ENCODE peak calls at places on chromosomes 12 and 14, in five cellular contexts. K is activated B cell treated with CpG ODN at 0.5 μM for 24 hours, Z is HCT116, V is A549, Y is kidney epithelial cell. X is an unnamed sample.

GRCh38 chr12:96445743-96446655 is 43.4 kb upstream of the CFAP54 start:
- DNase-seq in K (no peak), Z (no peak), V (peak), Y (peak), X (no peak)

GRCh38 chr12:31369712-31370521 is 44.0 kb upstream of the SINHCAF start:
- DNase-seq in K (no peak), Z (no peak), V (no peak), Y (peak), X (no peak)

GRCh38 chr12:93453633-93454032 is 11.9 kb upstream of the UBE2N start:
- DNase-seq in K (no peak), Z (no peak), V (no peak), Y (peak), X (no peak)

GRCh38 chr12:125218952-125219351 is 153.7 kb downstream of the AACS start:
- DNase-seq in K (no peak), Z (no peak), V (no peak), Y (no peak), X (no peak)

GRCh38 chr14:87133073-87133815 is 859.7 kb downstream of the GALC start:
- DNase-seq in K (no peak), Z (no peak), V (no peak), Y (peak), X (no peak)

GRCh38 chr12:12872139-12872933 is 19.0 kb upstream of the GPRC5A start:
- DNase-seq in K (no peak), Z (peak), V (peak), Y (peak), X (no peak)

GRCh38 chr14:101813171-101813759 is 51.8 kb downstream of the PPP2R5C start:
- DNase-seq in K (no peak), Z (no peak), V (no peak), Y (no peak), X (no peak)

GRCh38 chr12:88417531-88417930 is 162.7 kb downstream of the KITLG start:
- DNase-seq in K (no peak), Z (no peak), V (no peak), Y (no peak), X (no peak)

GRCh38 chr12:106652510-106653015 is 69.8 kb downstream of the RFX4 start:
- DNase-seq in K (no peak), Z (no peak), V (no peak), Y (no peak), X (no peak)

GRCh38 chr14:104353221-104353920 is 215.0 kb downstream of the KIF26A start:
- DNase-seq in K (no peak), Z (no peak), V (no peak), Y (no peak), X (peak)

GRCh38 chr14:61526405-61527312 is 168.7 kb upstream of the HIF1A start:
- DNase-seq in K (no peak), Z (no peak), V (no peak), Y (no peak), X (no peak)

GRCh38 chr14:22297376-22297775 is 291.6 kb downstream of the DAD1 start:
- DNase-seq in K (no peak), Z (no peak), V (no peak), Y (no peak), X (no peak)

GRCh38 chr12:122982963-122983788 is 2.7 kb downstream of the ARL6IP4 start:
- DNase-seq in K (no peak), Z (no peak), V (no peak), Y (no peak), X (no peak)
- TF ChIP-seq CTCF in K (no peak), Z (no peak), V (no peak), Y (no peak), X (no peak)

DNA sequence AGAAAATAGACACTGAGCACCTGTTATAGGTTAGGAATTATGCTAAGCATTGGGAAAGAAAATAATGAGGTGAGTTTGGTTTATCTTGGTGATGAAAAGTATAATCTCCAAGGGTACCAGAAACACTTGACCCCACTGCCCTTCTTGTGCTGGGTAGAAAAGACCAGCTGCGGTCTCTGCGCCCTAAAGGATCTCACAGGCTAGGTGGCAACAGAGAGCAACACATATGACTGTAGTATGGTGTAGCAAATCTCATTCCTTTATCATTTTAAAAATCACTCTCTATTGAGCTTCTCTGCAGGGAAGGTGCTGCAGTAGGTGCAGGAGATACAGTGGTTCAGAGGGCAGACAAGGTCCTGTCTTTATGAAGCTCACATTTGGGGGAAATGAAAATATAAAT is 26.1 kb downstream of the NRXN3 start:
- DNase-seq in K (no peak), Z (no peak), V (no peak), Y (no peak), X (no peak)
- TF ChIP-seq CTCF in K (no peak), Z (no peak), V (no peak), Y (no peak), X (no peak)

DNA sequence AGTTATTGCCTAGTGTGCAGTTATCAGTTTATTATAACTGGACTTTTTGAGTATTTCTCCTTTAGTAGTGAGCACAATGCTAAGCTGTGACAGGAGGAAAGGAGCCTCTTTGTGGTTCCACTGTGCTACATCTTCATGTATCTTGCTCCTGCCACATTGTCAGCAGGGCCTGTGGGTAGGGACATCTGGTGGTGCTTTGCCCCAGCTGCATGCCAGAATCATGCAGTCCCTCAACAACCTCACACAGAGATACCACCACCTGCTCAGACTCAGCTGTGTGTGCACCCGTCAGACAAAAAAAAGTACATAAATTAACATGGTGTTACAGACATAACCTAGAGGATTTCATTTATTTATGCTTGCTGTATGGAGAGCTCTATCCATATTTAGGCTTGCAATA is 51.1 kb downstream of the MIS18BP1 start:
- DNase-seq in K (no peak), Z (no peak), V (peak), Y (no peak), X (no peak)
- TF ChIP-seq CTCF in K (no peak), Z (peak), V (no peak), Y (peak), X (peak)

DNA sequence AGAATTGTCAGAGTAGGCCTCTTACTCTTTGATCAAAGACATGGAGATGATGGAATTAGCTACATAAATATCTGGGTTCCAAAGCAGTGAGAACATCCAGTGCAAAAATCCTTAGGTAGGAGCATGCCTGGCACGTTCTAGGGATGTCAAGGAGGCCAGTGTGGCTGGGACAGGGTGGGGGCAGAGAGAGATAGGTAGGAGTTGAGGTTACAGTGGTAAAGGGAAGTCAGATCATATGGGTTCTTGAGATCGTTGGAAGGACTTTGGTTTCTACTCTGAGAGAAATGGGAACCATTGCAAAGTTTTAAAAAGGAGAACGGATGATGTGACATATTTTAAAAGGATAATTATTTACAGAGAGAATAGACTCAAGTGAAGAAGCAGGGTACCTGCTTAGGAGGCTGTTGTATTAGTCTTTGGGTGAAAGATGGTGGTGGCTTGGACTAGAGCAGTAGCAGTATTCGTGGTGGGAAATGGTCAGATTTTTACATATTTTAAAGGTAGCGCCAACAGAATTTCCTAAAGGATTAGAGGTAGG is 47.5 kb upstream of the ATP2B1 start:
- DNase-seq in K (no peak), Z (no peak), V (no peak), Y (no peak), X (no peak)
- TF ChIP-seq CTCF in K (no peak), Z (no peak), V (no peak), Y (no peak), X (no peak)

DNA sequence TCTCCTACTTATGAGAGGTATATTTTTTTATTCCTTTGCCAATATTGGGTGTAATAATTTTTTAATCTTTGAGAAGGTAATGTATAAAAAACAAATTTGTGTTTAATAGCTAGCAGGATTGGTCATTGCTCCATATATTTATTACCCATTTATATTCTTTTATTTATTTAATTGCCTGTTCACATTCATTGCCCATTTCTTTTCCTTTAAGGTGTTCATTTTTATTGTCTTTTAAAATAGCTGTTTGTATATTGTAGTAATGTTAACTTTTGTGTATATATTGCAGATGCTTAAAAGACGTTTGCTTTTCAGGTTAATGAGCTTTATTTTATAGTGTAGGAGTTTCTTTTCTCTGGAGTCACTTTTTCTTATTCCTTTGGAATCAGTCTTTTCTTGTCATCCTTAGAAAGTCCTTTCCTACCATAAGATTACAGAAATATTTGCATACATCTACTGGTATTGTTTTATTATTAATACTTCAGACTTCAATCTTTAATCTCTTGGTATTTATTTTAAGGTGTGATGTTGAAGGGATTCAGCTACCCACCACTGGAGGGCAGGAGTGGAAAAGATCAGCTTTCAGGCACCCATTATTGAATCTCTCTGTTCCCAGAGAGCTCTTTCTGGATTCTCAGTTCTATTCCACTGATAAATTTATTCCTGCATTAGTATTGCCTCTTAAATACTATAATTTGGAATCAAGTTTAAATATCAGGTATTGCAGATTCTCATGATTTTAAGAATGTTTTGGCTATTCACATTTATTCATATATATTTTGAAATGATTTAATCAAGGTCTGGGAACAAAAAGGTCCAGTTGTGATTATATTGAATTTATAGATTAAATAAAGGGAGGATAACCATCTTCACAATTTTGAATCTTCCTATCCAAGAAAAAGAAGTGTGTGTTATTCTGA is 17.3 kb downstream of the PPM1A start:
- DNase-seq in K (no peak), Z (peak), V (no peak), Y (no peak), X (no peak)
- TF ChIP-seq CTCF in K (no peak), Z (peak), V (peak), Y (peak), X (peak)

DNA sequence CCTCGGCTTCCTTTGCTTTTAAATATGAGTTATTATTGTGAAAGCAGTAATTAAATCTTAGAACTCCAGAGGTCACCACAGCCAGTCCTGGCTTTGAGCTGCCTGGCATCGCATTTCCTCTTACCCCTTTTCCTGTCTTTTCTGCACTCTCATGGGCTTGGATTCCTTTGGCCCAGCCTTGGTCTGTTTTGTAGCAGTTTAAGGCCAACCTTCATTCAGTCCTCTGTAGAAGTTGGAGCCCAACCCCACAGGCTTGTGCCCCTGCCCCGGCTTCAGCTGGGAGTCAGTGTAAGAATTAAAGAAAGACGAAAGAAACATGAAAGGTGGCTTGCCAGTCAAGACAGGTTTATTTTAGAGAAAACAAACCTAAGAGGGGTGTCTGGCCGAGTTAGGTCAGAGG is 14.6 kb upstream of the KRT86 start:
- DNase-seq in K (no peak), Z (no peak), V (no peak), Y (no peak), X (no peak)
- TF ChIP-seq CTCF in K (no peak), Z (no peak), V (no peak), Y (no peak), X (peak)

DNA sequence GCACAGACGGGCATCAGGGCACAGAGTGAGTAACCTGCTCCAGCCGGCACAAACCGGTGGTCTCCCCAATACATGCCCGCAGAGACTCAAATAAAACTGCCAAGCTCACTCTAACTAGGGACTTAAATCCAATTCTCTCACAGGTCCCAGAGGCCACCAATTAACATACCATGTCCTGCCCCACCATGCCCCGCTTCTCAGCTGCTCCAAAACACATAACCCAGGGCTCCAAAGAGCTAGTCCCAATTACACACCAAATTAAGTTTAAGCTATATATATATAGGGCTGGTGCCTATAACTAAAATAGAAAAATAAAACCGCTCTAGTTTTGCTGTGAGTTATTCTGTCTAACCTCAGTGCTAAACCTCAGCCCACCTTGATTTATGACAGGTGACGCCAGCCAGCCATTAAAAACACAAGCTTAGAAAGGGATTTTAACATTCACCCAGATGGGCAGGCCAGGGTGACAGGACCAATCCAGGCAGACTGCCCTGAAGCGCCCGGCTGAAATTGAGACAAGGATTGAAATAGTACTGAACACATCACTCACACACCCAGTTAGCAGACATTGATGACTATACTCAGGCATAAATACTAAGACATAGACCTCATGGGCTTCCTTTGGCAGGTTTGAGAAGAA is 80.9 kb downstream of the CLMN start:
- DNase-seq in K (no peak), Z (no peak), V (no peak), Y (no peak), X (no peak)
- TF ChIP-seq CTCF in K (no peak), Z (no peak), V (no peak), Y (no peak), X (no peak)

GRCh38 chr14:36027354-36027753 is 149.2 kb downstream of the PTCSC3 start:
- DNase-seq in K (no peak), Z (no peak), V (no peak), Y (no peak), X (no peak)
- TF ChIP-seq CTCF in K (no peak), Z (no peak), V (no peak), Y (no peak), X (no peak)

GRCh38 chr12:74108729-74109128 is 428.9 kb upstream of the ATXN7L3B start:
- DNase-seq in K (no peak), Z (no peak), V (no peak), Y (no peak), X (no peak)

GRCh38 chr12:74111688-74112360 is 425.8 kb upstream of the ATXN7L3B start:
- DNase-seq in K (no peak), Z (peak), V (peak), Y (no peak), X (no peak)
- TF ChIP-seq CTCF in K (no peak), Z (peak), V (no peak), Y (peak), X (peak)